ENCODE peak calls at places on chromosomes 16 and 17, in six cellular contexts. X, K, E, A, L and Y are unnamed samples.

GRCh38 chr16:58346831-58347371 is 45.4 kb upstream of the GINS3 start:
- DNase-seq in X (no peak), K (peak), E (no peak), A (no peak), L (no peak), Y (no peak)

GRCh38 chr17:30256756-30257506 is 21.4 kb upstream of the SLC6A4 start:
- DNase-seq in X (no peak), K (no peak), E (no peak), A (no peak), L (no peak), Y (no peak)

GRCh38 chr17:29571883-29572681 is 3.6 kb downstream of the TP53I13 start:
- DNase-seq in X (no peak), K (no peak), E (no peak), A (peak), L (no peak), Y (no peak)

GRCh38 chr17:63138713-63139112 is 172.7 kb downstream of the TANC2 start:
- DNase-seq in X (no peak), K (no peak), E (no peak), A (no peak), L (no peak), Y (no peak)

GRCh38 chr16:30369091-30369937 is 980 bp downstream of the TBC1D10B start:
- DNase-seq in X (no peak), K (no peak), E (no peak), A (no peak), L (no peak), Y (no peak)

GRCh38 chr17:80272366-80272765 is 11.7 kb downstream of the RNF213 start:
- DNase-seq in X (no peak), K (no peak), E (no peak), A (no peak), L (no peak), Y (no peak)

GRCh38 chr16:55476625-55477533 is 2.1 kb upstream of the MMP2 start:
- DNase-seq in X (no peak), K (no peak), E (no peak), A (no peak), L (no peak), Y (peak)

GRCh38 chr16:77679901-77680300 is 42.4 kb upstream of the NUDT7 start:
- DNase-seq in X (no peak), K (no peak), E (peak), A (no peak), L (no peak), Y (no peak)

GRCh38 chr17:59785091-59785799 is 77.8 kb downstream of the VMP1 start:
- DNase-seq in X (no peak), K (no peak), E (no peak), A (no peak), L (no peak), Y (no peak)

GRCh38 chr16:9015489-9015888 is 51.8 kb upstream of the USP7 start:
- DNase-seq in X (no peak), K (no peak), E (no peak), A (no peak), L (no peak), Y (no peak)

GRCh38 chr17:77331161-77331864 is 190.5 kb downstream of the SEC14L1 start:
- DNase-seq in X (peak), K (peak), E (peak), A (peak), L (peak), Y (peak)

GRCh38 chr16:70738083-70738977 is 52.5 kb upstream of the MTSS2 start:
- DNase-seq in X (no peak), K (peak), E (peak), A (no peak), L (no peak), Y (peak)

GRCh38 chr16:72371307-72372081 is 199.5 kb upstream of the PMFBP1 start:
- DNase-seq in X (peak), K (no peak), E (no peak), A (no peak), L (no peak), Y (no peak)

GRCh38 chr17:72303787-72304733 is 183.2 kb downstream of the SOX9 start:
- DNase-seq in X (no peak), K (no peak), E (no peak), A (no peak), L (no peak), Y (no peak)

GRCh38 chr17:16407911-16408588 is 7.3 kb upstream of the TRPV2 start:
- DNase-seq in X (no peak), K (peak), E (no peak), A (peak), L (peak), Y (peak)

GRCh38 chr17:19413725-19414124 is 2.7 kb downstream of the RNF112 start:
- DNase-seq in X (no peak), K (no peak), E (no peak), A (no peak), L (no peak), Y (no peak)

GRCh38 chr17:18139498-18139897 is 30.9 kb downstream of the MYO15A start:
- DNase-seq in X (no peak), K (no peak), E (no peak), A (no peak), L (no peak), Y (no peak)